ENCODE peak calls at places on chromosomes 1 and 21, in seven cellular contexts. U is SK-N-SH, R is H1, D is HepG2, Y is GM12891, J is GM12878, N is K562. L is an unnamed sample.

GRCh38 chr1:94061513-94062443 is 59.2 kb downstream of the ABCA4 start:
- DNase-seq in J (no peak), Y (peak; percentile 42), U (peak; percentile 79), N (peak; percentile 77), D (peak; percentile 97), R (peak; percentile 79), L (peak; percentile 41)

GRCh38 chr1:37478890-37479254 is 4.5 kb downstream of the ZC3H12A start:
- DNase-seq in N (no peak), U (no peak), J (no peak), D (peak; percentile 41), R (no peak), Y (no peak), L (no peak)

GRCh38 chr1:214934035-214934434 is 148.5 kb upstream of the KCNK2 start:
- DNase-seq in Y (no peak), J (no peak), D (no peak), R (no peak), U (no peak), N (no peak), L (no peak)

GRCh38 chr1:243848165-243849088 is 1.6 kb downstream of the AKT3 start:
- DNase-seq in U (no peak), D (no peak), Y (no peak), R (no peak), J (no peak), N (no peak), L (no peak)

GRCh38 chr1:23423415-23424170 is 955 bp downstream of the TCEA3 start:
- DNase-seq in J (no peak), U (peak; percentile 86), Y (no peak), D (peak; percentile 85), N (no peak), R (peak; percentile 64), L (no peak)

GRCh38 chr1:1127551-1128451 is 11.9 kb upstream of the C1orf159 start:
- DNase-seq in R (no peak), U (no peak), J (no peak), Y (no peak), D (no peak), N (no peak), L (no peak)

GRCh38 chr1:243917177-243917862 is 67.3 kb upstream of the AKT3 start:
- DNase-seq in D (no peak), J (no peak), Y (no peak), R (peak; percentile 74), U (peak; percentile 82), N (no peak), L (peak; percentile 24)

GRCh38 chr1:162003061-162003824 is 20.4 kb downstream of the OLFML2B start:
- DNase-seq in Y (no peak), R (no peak), U (no peak), N (no peak), D (no peak), J (no peak), L (no peak)

GRCh38 chr1:232033285-232033684 is 406.7 kb downstream of the DISC1 start:
- DNase-seq in N (no peak), J (no peak), Y (no peak), R (peak; percentile 40), D (no peak), U (no peak), L (no peak)

GRCh38 chr1:245600658-245601057 is 445.9 kb downstream of the KIF26B start:
- DNase-seq in U (no peak), Y (no peak), J (no peak), N (no peak), R (no peak), D (no peak), L (no peak)

GRCh38 chr1:229203030-229203751 is 67.7 kb upstream of the RAB4A start:
- DNase-seq in Y (no peak), U (peak; percentile 55), N (peak; percentile 78), J (no peak), D (peak; percentile 94), R (peak; percentile 82), L (no peak)

GRCh38 chr1:27672750-27673112 is 739 bp upstream of the IFI6 start:
- DNase-seq in R (no peak), Y (no peak), U (no peak), N (no peak), D (no peak), J (no peak), L (no peak)

GRCh38 chr21:31030367-31031106 is 7.7 kb downstream of the KRTAP19-8 start:
- DNase-seq in R (no peak), J (peak; percentile 48), N (no peak), Y (no peak), U (no peak), D (no peak), L (no peak)

GRCh38 chr1:60279798-60280197 is 206.2 kb upstream of the C1orf87 start:
- DNase-seq in D (no peak), N (no peak), U (no peak), J (no peak), Y (no peak), R (no peak), L (no peak)

GRCh38 chr1:180199018-180199417 is 31.0 kb upstream of the LHX4 start:
- DNase-seq in Y (no peak), J (no peak), R (no peak), D (no peak), U (no peak), N (no peak), L (no peak)

GRCh38 chr1:203995228-203995627 is 77.7 kb upstream of the SOX13 start:
- DNase-seq in R (no peak), J (no peak), D (no peak), N (no peak), Y (no peak), U (no peak), L (no peak)

GRCh38 chr1:43329995-43330751 is 7.4 kb upstream of the MPL start:
- DNase-seq in U (no peak), R (no peak), Y (no peak), N (peak; percentile 99), D (no peak), J (no peak), L (peak; percentile 49)

GRCh38 chr1:64323054-64323453 is 119.6 kb downstream of the UBE2U start:
- DNase-seq in R (no peak), J (no peak), U (no peak), N (no peak), Y (no peak), D (no peak), L (no peak)

GRCh38 chr1:225654277-225654597 is 1.3 kb upstream of the ENAH start:
- DNase-seq in U (no peak), Y (no peak), J (no peak), D (no peak), R (no peak), N (no peak), L (no peak)
- TF ChIP-seq TAF1 in U (no peak), Y (no peak), J (no peak), D (no peak), R (no peak), N (no peak), L (no peak)

GRCh38 chr21:44434568-44434925 is 20.8 kb upstream of the LRRC3 start:
- DNase-seq in U (no peak), N (no peak), J (no peak), Y (no peak), D (no peak), R (peak; percentile 20), L (no peak)

GRCh38 chr21:44432841-44433790 is 22.2 kb upstream of the LRRC3 start:
- DNase-seq in N (no peak), R (peak; percentile 33), U (peak; percentile 27), Y (no peak), D (no peak), J (no peak), L (no peak)

GRCh38 chr21:44434936-44435635 is 20.2 kb upstream of the LRRC3 start:
- DNase-seq in D (no peak), U (no peak), J (no peak), R (peak; percentile 41), Y (no peak), N (no peak), L (no peak)

GRCh38 chr21:44436111-44436611 is 19.1 kb upstream of the LRRC3 start:
- DNase-seq in Y (no peak), U (no peak), R (no peak), N (no peak), D (no peak), J (no peak), L (no peak)

DNA sequence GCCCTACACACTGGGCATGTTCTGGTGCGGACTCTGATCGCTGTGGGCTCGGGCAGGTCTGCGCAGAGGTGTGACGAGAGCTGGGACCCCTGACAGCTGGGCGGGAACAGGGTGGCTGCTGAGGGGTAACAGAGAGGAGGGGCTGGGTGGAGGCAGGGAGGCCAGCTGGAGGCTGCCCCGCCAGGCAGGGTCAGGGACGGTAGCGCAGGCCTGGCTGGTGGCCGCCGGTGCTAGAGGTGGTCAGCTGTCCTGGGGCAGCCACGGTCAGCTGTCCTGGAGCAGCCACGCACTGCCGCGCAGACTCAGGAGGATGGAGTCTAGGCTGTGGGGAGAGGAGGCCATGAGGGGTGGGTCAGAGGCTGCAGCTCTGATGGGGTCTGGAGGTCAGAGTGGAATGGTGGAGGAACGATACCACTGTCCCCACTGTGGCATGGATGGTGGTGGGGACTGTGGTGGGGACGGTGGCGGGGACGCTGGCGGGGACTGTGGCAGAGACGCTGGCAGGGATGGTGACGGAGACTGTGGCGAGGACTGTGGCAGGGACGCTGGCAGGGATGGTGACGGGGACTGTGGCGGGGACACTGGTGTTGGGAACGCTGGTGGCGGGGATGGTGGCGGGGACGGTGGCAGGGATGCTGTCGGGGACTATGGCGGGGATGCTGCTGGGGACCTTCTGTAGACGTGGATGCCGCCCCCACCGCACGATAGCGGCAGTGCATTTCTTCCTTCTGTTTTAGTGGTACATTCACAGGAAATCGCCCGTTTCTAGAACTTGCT is 21.3 kb upstream of the LRRC3 start:
- DNase-seq in J (no peak), U (no peak), Y (no peak), R (peak; percentile 33), D (no peak), N (no peak), L (no peak)
- TF ChIP-seq TAF1 in J (no peak), U (no peak), Y (no peak), R (no peak), D (no peak), N (no peak), L (no peak)

DNA sequence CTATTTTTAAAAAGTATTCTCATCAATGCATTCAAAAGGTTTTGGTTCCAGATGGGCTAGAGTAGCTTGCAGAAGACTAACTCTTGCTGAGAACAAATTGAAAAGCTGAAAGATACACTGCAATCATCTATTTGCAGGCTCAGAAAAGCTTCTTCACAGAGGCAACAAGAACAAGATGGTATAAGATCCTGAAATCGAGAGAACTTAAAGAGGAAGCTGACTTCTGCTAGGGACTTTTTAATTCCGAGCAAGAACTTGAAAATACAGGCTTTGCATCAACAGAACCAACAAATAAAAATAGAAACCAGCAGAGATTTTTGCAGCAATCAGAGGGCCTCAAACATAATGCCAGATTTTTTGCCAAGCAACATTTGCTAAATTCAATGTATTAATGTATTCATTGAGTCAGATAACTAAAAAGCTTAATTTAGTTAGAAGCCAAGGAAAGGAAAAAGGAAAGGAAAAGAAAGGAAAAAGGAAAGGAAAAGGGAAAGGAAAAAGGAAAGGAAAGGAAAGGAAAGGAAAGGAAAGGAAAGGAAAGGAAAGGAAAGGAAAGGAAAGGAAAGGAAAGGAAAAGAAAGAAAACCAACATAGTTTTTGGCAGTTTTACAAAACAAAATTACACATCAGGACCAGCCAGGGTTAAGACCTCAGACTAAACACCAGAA is 42.8 kb downstream of the FAF1 start:
- DNase-seq in Y (no peak), D (no peak), J (peak; percentile 15), R (no peak), U (no peak), N (no peak), L (no peak)
- TF ChIP-seq TAF1 in Y (no peak), D (no peak), J (no peak), R (no peak), U (no peak), N (no peak), L (no peak)

GRCh38 chr1:51369171-51369570 is 38.8 kb upstream of the TTC39A start:
- DNase-seq in J (no peak), N (no peak), Y (no peak), U (no peak), D (no peak), R (no peak), L (no peak)

GRCh38 chr1:51359860-51360259 is 29.5 kb upstream of the TTC39A start:
- DNase-seq in N (no peak), D (no peak), U (no peak), Y (no peak), J (no peak), R (no peak), L (no peak)

GRCh38 chr1:51365774-51366173 is 35.4 kb upstream of the TTC39A start:
- DNase-seq in N (no peak), D (no peak), Y (no peak), J (no peak), R (no peak), U (no peak), L (no peak)
- TF ChIP-seq TAF1 in N (no peak), D (no peak), Y (no peak), J (no peak), R (no peak), U (no peak), L (no peak)

L was measured in GM12892.